ENCODE peak calls at places on chromosomes 2 and 18, in ten cellular contexts. W, G, K, Z, F, Q, C, V, L and P are unnamed samples.

GRCh38 chr2:172791953-172792352 is 56.3 kb downstream of the RAPGEF4 start:
- DNase-seq in C (no peak), G (no peak), Q (no peak), F (no peak), L (peak; percentile 40), K (no peak), W (peak; percentile 39), V (no peak), Z (no peak), P (no peak)

GRCh38 chr2:64914735-64915509 is 74.3 kb upstream of the SLC1A4 start:
- DNase-seq in Q (no peak), Z (no peak), C (no peak), L (no peak), F (no peak), W (no peak), V (no peak), G (no peak), K (peak; percentile 20), P (no peak)

GRCh38 chr2:138577066-138577465 is 75.5 kb downstream of the SPOPL start:
- DNase-seq in G (no peak), Q (no peak), L (no peak), V (no peak), C (no peak), W (no peak), K (no peak), F (no peak), Z (no peak), P (no peak)

GRCh38 chr2:16240459-16240858 is 300.1 kb downstream of the MYCN start:
- DNase-seq in F (peak; percentile 15), W (no peak), C (no peak), V (no peak), K (no peak), Z (no peak), G (no peak), Q (no peak), L (no peak), P (no peak)

GRCh38 chr18:47863041-47863440 is 67.4 kb downstream of the SMAD2 start:
- DNase-seq in L (no peak), V (no peak), C (peak; percentile 15), K (peak; percentile 36), Q (no peak), W (no peak), G (no peak), Z (no peak), F (no peak), P (no peak)

GRCh38 chr2:1518891-1519530 is 105.7 kb downstream of the TPO start:
- DNase-seq in Z (no peak), L (no peak), V (no peak), K (no peak), F (no peak), C (no peak), W (no peak), Q (no peak), G (no peak), P (no peak)

GRCh38 chr18:23138470-23138869 is 3.2 kb downstream of the CABLES1 start:
- DNase-seq in G (no peak), L (no peak), C (no peak), F (no peak), K (no peak), V (no peak), W (no peak), Q (no peak), Z (no peak), P (no peak)

GRCh38 chr18:75276813-75277628 is 66.4 kb downstream of the TSHZ1 start:
- DNase-seq in Q (peak; percentile 76), K (no peak), F (no peak), C (no peak), Z (no peak), W (peak; percentile 12), L (no peak), G (no peak), V (no peak), P (no peak)

GRCh38 chr18:46675112-46675511 is 18.1 kb upstream of the LOXHD1 start:
- DNase-seq in C (no peak), G (no peak), K (no peak), L (no peak), F (no peak), V (no peak), W (no peak), Q (no peak), Z (no peak), P (no peak)

GRCh38 chr2:1731512-1731962 is 12.8 kb downstream of the PXDN start:
- DNase-seq in L (no peak), Z (no peak), V (no peak), G (no peak), W (no peak), Q (no peak), C (peak; percentile 32), K (no peak), F (no peak), P (peak; percentile 10)

GRCh38 chr18:25503567-25504081 is 151.7 kb upstream of the ZNF521 start:
- DNase-seq in K (peak; percentile 83), Z (no peak), Q (peak; percentile 47), F (no peak), C (peak; percentile 41), V (no peak), G (peak; percentile 1), L (peak; percentile 44), W (peak; percentile 75), P (no peak)

GRCh38 chr2:24269270-24269669 is 91.1 kb downstream of the ITSN2 start:
- DNase-seq in G (peak; percentile 26), C (no peak), V (no peak), K (no peak), F (no peak), Z (no peak), W (no peak), Q (no peak), L (no peak), P (no peak)

GRCh38 chr2:85162746-85163301 is 29.6 kb downstream of the TCF7L1 start:
- DNase-seq in K (peak; percentile 50), C (no peak), F (no peak), Z (no peak), W (no peak), L (no peak), G (no peak), Q (no peak), V (no peak), P (no peak)

GRCh38 chr2:217948341-217948791 is 54.4 kb downstream of the TNS1 start:
- DNase-seq in G (no peak), Z (peak; percentile 69), V (no peak), K (no peak), C (no peak), F (no peak), Q (no peak), W (no peak), L (no peak), P (no peak)
- TF ChIP-seq CTCF in G (no peak), Z (no peak), V (no peak), K (no peak), C (no peak), F (no peak), Q (no peak), W (no peak), L (no peak), P (no peak)

DNA sequence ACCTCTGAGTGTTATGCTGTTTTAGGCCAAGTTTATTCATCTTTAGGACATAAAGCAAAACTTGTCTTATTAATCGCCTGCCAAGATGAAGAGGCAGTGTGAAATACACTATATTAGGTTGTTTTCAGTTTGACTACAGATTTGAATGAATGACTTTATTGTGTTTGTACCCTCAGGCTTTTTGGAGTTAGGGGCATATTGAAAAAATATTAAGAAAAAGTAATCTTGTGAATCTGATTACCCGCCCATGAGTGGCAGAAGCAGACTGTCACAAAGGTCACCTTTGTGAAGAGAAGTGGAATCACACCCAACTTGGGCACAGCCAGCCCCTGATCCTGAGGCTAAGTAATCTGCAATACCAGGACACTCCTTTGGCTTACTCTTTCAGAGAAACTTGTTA is 382.5 kb downstream of the NYAP2 start:
- DNase-seq in Q (no peak), W (no peak), Z (no peak), C (no peak), F (no peak), G (no peak), L (no peak), V (no peak), K (no peak), P (no peak)
- TF ChIP-seq CTCF in Q (no peak), W (no peak), Z (no peak), C (no peak), F (no peak), G (no peak), L (no peak), V (no peak), K (no peak), P (no peak)

GRCh38 chr2:126776701-126777619 is 121.0 kb downstream of the GYPC start:
- DNase-seq in C (peak; percentile 84), G (peak; percentile 49), L (peak; percentile 82), W (peak; percentile 86), Q (no peak), F (peak; percentile 89), K (peak; percentile 80), V (peak; percentile 71), Z (peak; percentile 97), P (peak; percentile 75)
- TF ChIP-seq CTCF in C (peak; percentile 96), G (peak; percentile 90), L (peak; percentile 95), W (peak; percentile 95), Q (peak; percentile 98), F (peak; percentile 97), K (peak; percentile 97), V (peak; percentile 94), Z (peak; percentile 88), P (peak; percentile 93)

GRCh38 chr2:207165121-207166038 is at the start of gene KLF7:
- DNase-seq in F (no peak), C (peak; percentile 43), V (peak; percentile 30), G (no peak), Q (no peak), L (peak; percentile 50), W (peak; percentile 58), Z (peak; percentile 83), K (peak; percentile 45), P (no peak)
- TF ChIP-seq CTCF in F (no peak), C (no peak), V (no peak), G (no peak), Q (no peak), L (no peak), W (no peak), Z (no peak), K (no peak), P (no peak)